ENCODE peak calls at places on chromosome 11, in seven cellular contexts. J is fibroblast of lung, Y is GM23338, X is hepatocyte, O is HepG2, H is PC-3, V is SK-N-MC. A is an unnamed sample.

GRCh38 chr11:269146-269890 is 8.9 kb upstream of the NLRP6 start:
- DNase-seq in J (no peak), Y (peak; percentile 18), X (no peak), O (peak; percentile 21), H (no peak), V (no peak), A (no peak)

GRCh38 chr11:77819921-77820564 is 479 bp downstream of the RSF1 start:
- DNase-seq in J (peak; percentile 51), Y (peak; percentile 83), X (peak; percentile 82), O (peak; percentile 9), H (peak; percentile 35), V (no peak), A (peak; percentile 39)

GRCh38 chr11:66727282-66727882 is 1.6 kb downstream of the SPTBN2 start:
- DNase-seq in J (peak; percentile 44), Y (peak; percentile 61), X (peak; percentile 41), O (no peak), H (peak; percentile 50), V (no peak), A (no peak)

GRCh38 chr11:75014129-75014528 is 25.4 kb downstream of the NEU3 start:
- DNase-seq in J (peak; percentile 81), Y (no peak), X (peak; percentile 18), O (no peak), H (peak; percentile 62), V (no peak), A (no peak)

GRCh38 chr11:126764221-126764620 is 236.3 kb downstream of the KIRREL3 start:
- DNase-seq in J (peak; percentile 5), Y (no peak), X (no peak), O (no peak), H (no peak), V (no peak), A (no peak)

GRCh38 chr11:8267831-8268529 is 4.3 kb upstream of the LMO1 start:
- DNase-seq in J (peak; percentile 7), Y (peak; percentile 65), X (no peak), O (no peak), H (no peak), V (no peak), A (peak; percentile 73)

GRCh38 chr11:134750619-134751018 is 338.6 kb upstream of the B3GAT1 start:
- DNase-seq in J (no peak), Y (no peak), X (no peak), O (no peak), H (no peak), V (no peak), A (no peak)

GRCh38 chr11:48210052-48210451 is 6.6 kb upstream of the OR4B1 start:
- DNase-seq in J (no peak), Y (peak; percentile 1), X (no peak), O (peak; percentile 2), H (peak; percentile 35), V (no peak), A (no peak)

GRCh38 chr11:89495951-89496350 is 4.8 kb upstream of the NOX4 start:
- DNase-seq in J (peak; percentile 99), Y (no peak), X (peak; percentile 18), O (no peak), H (peak; percentile 13), V (no peak), A (no peak)

DNA sequence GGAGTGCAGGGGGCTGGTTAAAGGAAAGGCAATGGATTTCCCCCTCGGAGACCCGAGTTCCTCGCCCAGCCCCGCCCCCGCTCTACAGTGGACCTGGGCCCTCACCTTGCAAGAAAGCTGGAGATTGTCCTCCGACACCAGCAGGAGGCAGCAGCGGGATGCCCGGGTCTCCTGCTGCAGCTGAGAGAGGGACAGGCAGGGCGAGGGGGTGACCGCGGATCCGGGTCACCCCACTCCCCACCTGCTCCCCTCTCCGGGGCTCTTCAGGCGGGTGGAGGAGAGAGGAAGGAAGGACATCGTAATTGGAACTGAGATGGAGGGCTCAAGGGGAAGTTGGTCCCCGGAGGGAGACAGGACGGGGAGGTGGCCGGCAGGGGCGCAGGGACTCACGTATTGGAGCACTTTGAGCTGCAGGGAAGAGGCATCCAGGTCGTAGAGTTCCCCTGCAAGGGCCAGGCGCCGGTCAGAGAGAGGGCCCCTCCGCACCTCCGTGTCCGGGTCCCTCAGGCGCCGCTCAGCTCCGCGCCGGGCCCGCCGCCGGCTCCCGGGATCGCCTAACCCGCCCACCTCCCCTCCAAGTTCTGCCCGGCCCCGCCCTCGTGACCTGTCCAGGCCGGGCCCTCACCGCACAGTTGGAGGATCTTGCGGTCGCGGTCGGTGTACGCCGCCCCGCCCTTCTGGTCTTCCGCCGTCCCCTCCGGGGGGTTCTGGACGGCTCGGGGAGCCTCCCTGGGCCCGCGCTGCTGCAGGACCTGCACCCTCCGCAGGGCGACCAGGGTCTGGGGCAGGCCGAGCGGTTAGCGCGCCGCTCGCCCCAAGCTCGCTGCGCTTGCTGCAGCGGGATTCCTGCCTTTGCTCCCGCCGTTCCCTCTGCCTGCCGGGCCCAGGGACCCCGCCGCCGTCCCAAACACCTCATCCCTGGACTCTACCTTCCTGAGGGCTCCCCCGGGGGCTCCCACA is 84.1 kb downstream of the PDE2A start:
- DNase-seq in J (peak; percentile 10), Y (peak; percentile 89), X (peak; percentile 71), O (peak; percentile 48), H (peak; percentile 31), V (no peak), A (peak; percentile 88)
- TF ChIP-seq EZH2 in J (no peak), Y (no peak), X (peak; percentile 50), O (no peak), H (no peak), V (no peak), A (peak; percentile 68)

DNA sequence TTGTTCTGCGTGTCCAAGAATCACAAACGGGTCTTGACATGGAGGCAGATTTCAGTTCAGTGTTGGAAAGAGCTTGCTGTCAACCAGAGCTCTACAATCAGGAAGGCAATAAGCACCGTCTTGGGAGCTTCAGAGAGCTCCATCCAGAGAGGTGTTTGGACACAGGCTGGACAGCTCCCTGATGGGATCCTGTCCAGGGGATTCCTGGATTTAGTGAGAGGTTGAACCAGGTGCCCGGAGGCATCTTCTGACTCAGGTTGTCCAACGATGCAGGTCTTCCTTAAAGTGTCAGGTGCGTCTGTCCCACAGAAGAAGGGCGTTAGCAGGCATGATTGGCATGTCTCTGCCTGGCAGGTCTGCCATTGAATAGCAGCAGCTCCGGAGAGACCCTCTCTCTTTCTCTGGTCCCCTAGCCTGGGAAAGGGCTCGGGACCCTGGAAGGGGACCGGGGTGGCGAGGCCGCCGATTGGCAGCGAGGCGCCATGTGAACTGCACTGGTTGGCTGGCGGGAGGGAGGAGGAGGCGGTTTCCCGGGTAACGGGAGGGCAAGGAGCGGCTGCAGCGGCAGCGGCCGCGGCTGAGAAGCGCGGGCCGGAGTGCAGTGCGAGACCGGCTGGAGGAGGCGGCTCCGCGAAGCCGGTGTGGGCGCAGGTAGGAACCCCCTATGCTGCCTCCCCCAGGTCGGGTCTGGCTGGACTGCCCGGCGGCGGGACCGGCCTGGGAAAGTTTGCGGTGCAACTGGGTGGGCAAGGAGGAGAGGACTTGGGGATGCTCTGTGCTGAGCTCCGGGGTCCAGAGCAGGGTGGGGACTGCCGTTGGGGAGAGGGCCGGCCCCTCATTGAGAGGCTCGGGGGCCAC is 104.1 kb upstream of the E2F8 start:
- DNase-seq in J (peak; percentile 20), Y (peak; percentile 90), X (peak; percentile 53), O (no peak), H (peak; percentile 84), V (no peak), A (no peak)
- TF ChIP-seq EZH2 in J (peak; percentile 46), Y (no peak), X (peak; percentile 88), O (no peak), H (no peak), V (no peak), A (no peak)

GRCh38 chr11:31806944-31807790 is 4.0 kb downstream of the PAX6 start:
- DNase-seq in J (peak; percentile 23), Y (peak; percentile 55), X (no peak), O (no peak), H (no peak), V (no peak), A (no peak)

GRCh38 chr11:31806186-31806943 is 4.8 kb downstream of the PAX6 start:
- DNase-seq in J (peak; percentile 23), Y (peak; percentile 51), X (no peak), O (no peak), H (no peak), V (no peak), A (no peak)

GRCh38 chr11:31808268-31808667 is 2.9 kb downstream of the PAX6 start:
- DNase-seq in J (peak; percentile 18), Y (peak; percentile 19), X (no peak), O (no peak), H (no peak), V (no peak), A (peak; percentile 50)

GRCh38 chr11:31808721-31809542 is 2.2 kb downstream of the PAX6 start:
- DNase-seq in J (peak; percentile 32), Y (peak; percentile 22), X (no peak), O (no peak), H (peak; percentile 31), V (no peak), A (peak; percentile 49)

GRCh38 chr11:31807791-31808074 is 3.4 kb downstream of the PAX6 start:
- DNase-seq in J (no peak), Y (no peak), X (no peak), O (no peak), H (no peak), V (no peak), A (no peak)
- TF ChIP-seq EZH2 in J (no peak), Y (peak; percentile 74), X (peak; percentile 68), O (no peak), H (no peak), V (no peak), A (no peak)

DNA sequence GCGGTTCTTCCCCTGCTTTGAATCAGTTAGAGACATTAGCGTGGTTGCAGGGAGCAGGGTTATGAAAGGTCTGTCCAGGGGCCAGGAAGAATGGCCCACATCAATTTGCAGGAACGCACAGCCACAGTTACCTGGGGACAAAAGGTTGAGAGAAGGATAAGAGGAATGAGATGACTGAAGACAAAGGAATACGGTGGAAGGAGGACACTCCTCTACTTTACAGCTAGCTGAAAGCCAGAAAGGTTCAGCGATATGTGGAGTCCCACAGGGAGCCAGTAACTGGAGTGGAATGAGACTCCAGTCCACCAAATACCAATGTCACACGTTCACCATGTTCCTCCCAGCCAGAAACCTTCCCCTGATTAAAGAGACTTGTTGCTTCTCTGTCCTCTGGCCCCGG is 10.7 kb downstream of the XNDC1N start:
- DNase-seq in J (no peak), Y (no peak), X (no peak), O (no peak), H (no peak), V (no peak), A (no peak)
- TF ChIP-seq EZH2 in J (no peak), Y (no peak), X (no peak), O (no peak), H (no peak), V (no peak), A (no peak)

GRCh38 chr11:117501499-117501898 is 173.8 kb downstream of the CEP164 start:
- DNase-seq in J (no peak), Y (no peak), X (no peak), O (no peak), H (no peak), V (no peak), A (no peak)
- TF ChIP-seq EZH2 in J (no peak), Y (no peak), X (no peak), O (no peak), H (no peak), V (no peak), A (no peak)

GRCh38 chr11:13999704-14000103 is 37.2 kb downstream of the SPON1 start:
- DNase-seq in J (no peak), Y (no peak), X (no peak), O (no peak), H (peak; percentile 33), V (no peak), A (no peak)
- TF ChIP-seq EZH2 in J (no peak), Y (no peak), X (no peak), O (no peak), H (no peak), V (no peak), A (no peak)

A was measured in H1.